ENCODE peak calls at places on chromosomes 11 and 22, in five cellular contexts. One of them, this sample, is unnamed. For H3K27me3, the result is how much of the 10 kb centered on the place peaks cover.

GRCh38 chr11:96393753-96394348 is 4.0 kb downstream of the JRKL start:
- DNase-seq in breast epithelium: no peak
- DNase-seq in IMR-90: peak
- DNase-seq in Peyer's patch: no peak
- DNase-seq in tibial nerve: no peak
- DNase-seq in this sample: no peak

GRCh38 chr11:1359556-1359955 is 30.2 kb upstream of the BRSK2 start:
- DNase-seq in Peyer's patch: no peak
- DNase-seq in breast epithelium: no peak
- DNase-seq in tibial nerve: no peak
- DNase-seq in IMR-90: no peak
- DNase-seq in this sample: no peak

GRCh38 chr11:19079643-19080440 is 19.3 kb upstream of the MRGPRX2 start:
- DNase-seq in IMR-90: peak
- DNase-seq in breast epithelium: peak
- DNase-seq in tibial nerve: no peak
- DNase-seq in Peyer's patch: no peak
- DNase-seq in this sample: no peak

GRCh38 chr11:15651033-15651432 is 536.3 kb downstream of the INSC start:
- DNase-seq in Peyer's patch: no peak
- DNase-seq in IMR-90: no peak
- DNase-seq in breast epithelium: no peak
- DNase-seq in tibial nerve: no peak
- DNase-seq in this sample: no peak

GRCh38 chr11:74730601-74731260 is 495 bp downstream of the CHRDL2 start:
- DNase-seq in breast epithelium: no peak
- DNase-seq in Peyer's patch: no peak
- DNase-seq in tibial nerve: no peak
- DNase-seq in IMR-90: no peak
- DNase-seq in this sample: no peak

GRCh38 chr22:37953437-37954179 is at the start of the genes C22orf23 and POLR2F:
- DNase-seq in IMR-90: peak
- DNase-seq in tibial nerve: peak
- DNase-seq in Peyer's patch: peak
- DNase-seq in breast epithelium: peak
- DNase-seq in this sample: peak

GRCh38 chr11:35115688-35116030 is 23.3 kb upstream of the CD44 start:
- DNase-seq in IMR-90: no peak
- DNase-seq in Peyer's patch: no peak
- DNase-seq in breast epithelium: no peak
- DNase-seq in tibial nerve: no peak
- DNase-seq in this sample: no peak

GRCh38 chr11:72144807-72145565 is 9.5 kb downstream of the FOLR3 start:
- DNase-seq in Peyer's patch: no peak
- DNase-seq in breast epithelium: peak
- DNase-seq in IMR-90: peak
- DNase-seq in tibial nerve: no peak
- DNase-seq in this sample: no peak

GRCh38 chr11:10480026-10480425 is 25.0 kb downstream of the AMPD3 start:
- DNase-seq in Peyer's patch: no peak
- DNase-seq in tibial nerve: no peak
- DNase-seq in breast epithelium: no peak
- DNase-seq in IMR-90: no peak
- DNase-seq in this sample: no peak

GRCh38 chr11:12680246-12680939 is 6.2 kb downstream of the TEAD1 start:
- DNase-seq in breast epithelium: peak
- DNase-seq in tibial nerve: peak
- DNase-seq in Peyer's patch: peak
- DNase-seq in IMR-90: peak
- DNase-seq in this sample: peak

GRCh38 chr11:69437001-69437875 is 44.2 kb upstream of the LINC01488 start:
- DNase-seq in breast epithelium: no peak
- DNase-seq in Peyer's patch: no peak
- DNase-seq in tibial nerve: no peak
- DNase-seq in IMR-90: no peak
- DNase-seq in this sample: no peak

GRCh38 chr11:32713496-32713895 is 81.0 kb downstream of the CCDC73 start:
- DNase-seq in breast epithelium: no peak
- DNase-seq in Peyer's patch: no peak
- DNase-seq in tibial nerve: no peak
- DNase-seq in IMR-90: no peak
- DNase-seq in this sample: no peak

GRCh38 chr11:120130176-120130980 is 7.5 kb downstream of the TRIM29 start:
- DNase-seq in IMR-90: no peak
- DNase-seq in breast epithelium: peak
- DNase-seq in Peyer's patch: no peak
- DNase-seq in tibial nerve: peak
- DNase-seq in this sample: no peak

GRCh38 chr11:120133216-120134105 is 4.5 kb downstream of the TRIM29 start:
- DNase-seq in tibial nerve: peak
- DNase-seq in breast epithelium: peak
- DNase-seq in IMR-90: no peak
- DNase-seq in Peyer's patch: no peak
- DNase-seq in this sample: no peak

GRCh38 chr11:120130991-120131760 is 6.7 kb downstream of the TRIM29 start:
- DNase-seq in IMR-90: no peak
- DNase-seq in tibial nerve: peak
- DNase-seq in breast epithelium: peak
- DNase-seq in Peyer's patch: no peak
- DNase-seq in this sample: no peak

GRCh38 chr11:120132645-120133185 is 5.2 kb downstream of the TRIM29 start:
- DNase-seq in Peyer's patch: no peak
- DNase-seq in tibial nerve: no peak
- DNase-seq in IMR-90: no peak
- DNase-seq in breast epithelium: peak
- DNase-seq in this sample: no peak

GRCh38 chr11:120131941-120132644 is 5.8 kb downstream of the TRIM29 start:
- DNase-seq in tibial nerve: no peak
- DNase-seq in IMR-90: no peak
- DNase-seq in breast epithelium: peak
- DNase-seq in Peyer's patch: no peak
- DNase-seq in this sample: no peak
- H3K4me3 ChIP-seq in tibial nerve: no peak
- H3K4me3 ChIP-seq in IMR-90: no peak
- H3K4me3 ChIP-seq in breast epithelium: no peak
- H3K4me3 ChIP-seq in Peyer's patch: no peak
- H3K4me3 ChIP-seq in this sample: no peak

GRCh38 chr22:44335903-44336803 is 23.4 kb upstream of the SHISAL1 start:
- DNase-seq in Peyer's patch: no peak
- DNase-seq in IMR-90: no peak
- DNase-seq in breast epithelium: no peak
- DNase-seq in tibial nerve: no peak
- DNase-seq in this sample: no peak
- H3K27me3 ChIP-seq in Peyer's patch: under half
- H3K27me3 ChIP-seq in IMR-90: under half
- H3K27me3 ChIP-seq in breast epithelium: under half
- H3K27me3 ChIP-seq in tibial nerve: under half
- H3K27me3 ChIP-seq in this sample: under half

DNA sequence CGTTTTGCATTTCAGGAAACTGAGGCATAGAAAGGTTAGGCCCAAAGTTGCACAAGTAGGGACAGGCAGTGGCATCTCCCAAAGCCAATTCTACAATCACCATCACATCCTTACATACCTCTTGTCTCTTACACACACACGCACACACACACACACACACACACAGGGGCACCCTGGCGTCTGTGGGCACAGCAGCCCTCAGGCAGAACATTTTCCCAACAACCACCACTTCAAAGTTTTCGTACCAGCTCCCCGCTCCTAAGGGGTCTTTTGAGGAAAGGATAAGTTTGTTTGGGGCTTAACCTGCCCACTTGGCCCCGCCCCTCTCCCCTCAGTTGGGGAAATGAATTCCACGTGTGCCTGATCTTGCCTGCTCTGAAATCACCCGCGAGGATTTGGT is 14.7 kb upstream of the LRRC32 start:
- DNase-seq in tibial nerve: no peak
- DNase-seq in Peyer's patch: no peak
- DNase-seq in IMR-90: no peak
- DNase-seq in breast epithelium: no peak
- DNase-seq in this sample: no peak
- H3K4me3 ChIP-seq in tibial nerve: no peak
- H3K4me3 ChIP-seq in Peyer's patch: no peak
- H3K4me3 ChIP-seq in IMR-90: no peak
- H3K4me3 ChIP-seq in breast epithelium: no peak
- H3K4me3 ChIP-seq in this sample: no peak

GRCh38 chr11:64185323-64186204 is at the start of gene STIP1:
- DNase-seq in breast epithelium: peak
- DNase-seq in IMR-90: peak
- DNase-seq in tibial nerve: peak
- DNase-seq in Peyer's patch: peak
- DNase-seq in this sample: peak

GRCh38 chr11:64180871-64181270 is 5.1 kb upstream of the STIP1 start:
- DNase-seq in tibial nerve: no peak
- DNase-seq in IMR-90: no peak
- DNase-seq in breast epithelium: no peak
- DNase-seq in Peyer's patch: no peak
- DNase-seq in this sample: no peak

GRCh38 chr11:64186205-64187165 is 514 bp downstream of the STIP1 start:
- DNase-seq in tibial nerve: no peak
- DNase-seq in IMR-90: peak
- DNase-seq in Peyer's patch: no peak
- DNase-seq in breast epithelium: no peak
- DNase-seq in this sample: no peak

GRCh38 chr11:64181506-64182411 is 4.2 kb upstream of the STIP1 start:
- DNase-seq in breast epithelium: peak
- DNase-seq in IMR-90: peak
- DNase-seq in tibial nerve: peak
- DNase-seq in Peyer's patch: peak
- DNase-seq in this sample: peak

DNA sequence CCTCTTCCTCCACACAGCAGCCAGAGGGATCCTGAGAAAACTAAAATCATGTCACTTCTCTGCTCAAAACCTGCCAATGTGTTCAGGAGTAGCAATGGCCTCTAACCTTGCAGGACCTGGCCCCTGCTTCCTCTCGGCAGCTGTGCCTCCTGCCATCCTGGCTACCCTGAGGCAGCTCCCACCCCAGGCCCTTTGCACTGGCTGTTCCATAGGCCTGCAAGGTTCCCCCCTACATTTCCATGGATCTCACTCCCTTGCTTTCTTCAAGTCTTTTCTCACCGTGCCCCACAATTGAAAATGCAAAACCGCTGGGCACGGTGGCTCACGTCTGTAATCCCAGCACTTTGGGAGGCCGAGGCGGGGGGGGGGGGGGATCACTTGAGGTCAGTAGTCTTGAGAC is 2.1 kb upstream of the STIP1 start:
- DNase-seq in IMR-90: no peak
- DNase-seq in tibial nerve: no peak
- DNase-seq in Peyer's patch: no peak
- DNase-seq in breast epithelium: no peak
- DNase-seq in this sample: no peak
- H3K27me3 ChIP-seq in IMR-90: under half
- H3K27me3 ChIP-seq in tibial nerve: under half
- H3K27me3 ChIP-seq in Peyer's patch: under half
- H3K27me3 ChIP-seq in breast epithelium: under half
- H3K27me3 ChIP-seq in this sample: under half

DNA sequence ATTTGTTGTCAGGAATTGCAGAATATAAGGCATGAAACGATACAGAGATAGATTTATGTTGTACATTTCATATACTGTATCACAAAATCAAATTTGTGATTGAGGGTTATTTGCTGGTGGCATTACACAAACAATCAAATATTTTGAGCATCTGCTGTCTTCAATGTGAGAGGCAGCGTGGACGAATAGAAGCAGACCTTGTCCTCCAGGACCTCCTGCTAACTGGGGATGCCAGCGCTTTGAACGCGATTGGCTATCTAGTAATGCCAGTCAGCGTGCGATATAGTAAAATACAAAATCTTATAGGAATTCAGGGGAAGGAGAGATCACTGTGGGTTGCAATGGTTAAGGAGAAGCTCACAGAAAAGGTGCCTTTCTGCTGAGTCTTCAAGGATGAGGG is 631 bp upstream of the SNX19 start:
- DNase-seq in breast epithelium: no peak
- DNase-seq in Peyer's patch: no peak
- DNase-seq in IMR-90: no peak
- DNase-seq in tibial nerve: no peak
- DNase-seq in this sample: no peak
- H3K4me3 ChIP-seq in breast epithelium: peak
- H3K4me3 ChIP-seq in Peyer's patch: peak
- H3K4me3 ChIP-seq in IMR-90: peak
- H3K4me3 ChIP-seq in tibial nerve: peak
- H3K4me3 ChIP-seq in this sample: peak

DNA sequence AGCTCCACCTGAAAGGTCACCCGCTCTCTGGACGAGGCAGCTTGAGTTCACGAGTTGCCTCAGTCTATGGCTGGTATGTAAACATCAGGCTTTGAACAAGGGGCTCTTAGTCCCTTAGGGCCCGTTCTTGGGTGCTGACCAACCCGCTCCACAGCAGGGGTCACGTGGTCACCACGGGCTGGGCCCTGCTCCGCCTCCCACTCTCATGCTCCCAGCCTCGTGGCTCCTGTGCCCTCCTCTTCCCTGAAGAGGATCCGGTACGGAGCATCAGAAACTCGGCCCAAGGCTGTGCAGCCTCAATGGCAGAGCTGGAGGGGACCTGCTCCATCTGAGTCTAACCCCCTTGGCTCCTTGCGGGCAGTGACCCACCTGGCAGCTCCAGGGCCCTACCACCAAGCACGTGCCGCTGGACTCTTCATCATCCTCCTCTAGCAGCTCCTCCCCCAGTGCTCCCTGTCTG is 54.2 kb upstream of the TTLL12 start:
- DNase-seq in IMR-90: no peak
- DNase-seq in breast epithelium: no peak
- DNase-seq in Peyer's patch: no peak
- DNase-seq in tibial nerve: no peak
- DNase-seq in this sample: no peak
- H3K27me3 ChIP-seq in IMR-90: under half
- H3K27me3 ChIP-seq in breast epithelium: under half
- H3K27me3 ChIP-seq in Peyer's patch: under half
- H3K27me3 ChIP-seq in tibial nerve: under half
- H3K27me3 ChIP-seq in this sample: under half

GRCh38 chr11:82995754-82996398 is 75.8 kb downstream of the RAB30 start:
- DNase-seq in breast epithelium: no peak
- DNase-seq in IMR-90: no peak
- DNase-seq in tibial nerve: no peak
- DNase-seq in Peyer's patch: no peak
- DNase-seq in this sample: peak
- H3K4me3 ChIP-seq in breast epithelium: no peak
- H3K4me3 ChIP-seq in IMR-90: no peak
- H3K4me3 ChIP-seq in tibial nerve: no peak
- H3K4me3 ChIP-seq in Peyer's patch: peak
- H3K4me3 ChIP-seq in this sample: no peak

DNA sequence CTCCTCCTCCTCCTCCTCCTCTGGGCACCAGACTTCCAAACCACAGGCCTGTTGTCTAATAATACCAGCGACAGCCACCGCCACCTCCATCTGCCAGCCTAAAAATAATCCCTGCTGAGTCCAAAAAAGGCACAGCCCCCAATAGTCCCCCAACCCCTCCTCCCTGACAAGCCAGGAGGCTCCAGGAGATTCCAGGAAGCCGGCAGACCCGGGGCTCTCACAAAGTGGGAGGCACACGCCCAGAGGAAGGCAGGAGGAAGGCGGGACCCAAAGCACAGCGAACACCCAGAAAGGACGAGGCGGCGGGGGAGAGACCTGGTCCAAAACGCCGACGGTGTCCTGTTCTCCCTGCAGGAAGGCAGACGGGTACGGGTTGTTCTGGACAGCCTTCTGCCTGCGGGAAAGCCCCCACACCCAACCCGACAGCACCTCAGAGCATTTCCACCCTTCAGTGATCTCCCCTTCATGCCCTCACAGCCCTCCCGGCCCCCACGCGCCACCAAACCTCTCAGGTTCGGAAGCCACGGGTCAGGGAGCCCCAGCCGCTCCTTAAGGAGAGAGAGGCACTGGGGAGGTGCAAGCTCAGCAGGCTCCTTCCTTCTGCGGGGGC is 5.8 kb downstream of the IGSF9B start:
- DNase-seq in IMR-90: no peak
- DNase-seq in breast epithelium: no peak
- DNase-seq in tibial nerve: no peak
- DNase-seq in Peyer's patch: no peak
- DNase-seq in this sample: peak
- H3K27me3 ChIP-seq in IMR-90: under half
- H3K27me3 ChIP-seq in breast epithelium: half or more
- H3K27me3 ChIP-seq in tibial nerve: half or more
- H3K27me3 ChIP-seq in Peyer's patch: under half
- H3K27me3 ChIP-seq in this sample: under half

This sample was measured in heart right ventricle.